ENCODE peak calls at places on chromosomes 1 and 21, in seven cellular contexts. E, R, T, L, C, U and Q are unnamed samples.

GRCh38 chr1:169931795-169932195 is 38.1 kb upstream of the SCYL3 start:
- DNase-seq in E (no peak), R (no peak), T (no peak), L (no peak), C (no peak), U (no peak), Q (no peak)

GRCh38 chr1:96698332-96698983 is 23.1 kb upstream of the PTBP2 start:
- DNase-seq in E (no peak), R (no peak), T (no peak), L (no peak), C (no peak), U (no peak), Q (no peak)

GRCh38 chr1:224632921-224633321 is 16.8 kb downstream of the CNIH3 start:
- DNase-seq in E (peak), R (no peak), T (no peak), L (no peak), C (no peak), U (no peak), Q (no peak)

GRCh38 chr1:12112711-12113161 is 49.6 kb downstream of the TNFRSF8 start:
- DNase-seq in E (no peak), R (no peak), T (no peak), L (no peak), C (no peak), U (no peak), Q (no peak)

GRCh38 chr21:41321211-41321907 is 4.8 kb downstream of the FAM3B start:
- DNase-seq in E (no peak), R (no peak), T (no peak), L (no peak), C (no peak), U (no peak), Q (peak)

GRCh38 chr1:85465099-85465790 is at the start of gene DDAH1:
- DNase-seq in E (peak), R (no peak), T (no peak), L (no peak), C (peak), U (no peak), Q (no peak)

GRCh38 chr21:16075594-16076282 is 346.0 kb downstream of the USP25 start:
- DNase-seq in E (no peak), R (no peak), T (no peak), L (no peak), C (no peak), U (no peak), Q (no peak)

GRCh38 chr1:12039141-12039525 is 19.8 kb downstream of the MIIP start:
- DNase-seq in E (no peak), R (no peak), T (no peak), L (no peak), C (no peak), U (no peak), Q (no peak)

GRCh38 chr1:116923421-116923820 is 13.7 kb downstream of the PTGFRN start:
- DNase-seq in E (no peak), R (no peak), T (no peak), L (no peak), C (no peak), U (no peak), Q (no peak)

GRCh38 chr1:160428053-160428452 is 27.7 kb downstream of the VANGL2 start:
- DNase-seq in E (no peak), R (no peak), T (no peak), L (no peak), C (no peak), U (no peak), Q (no peak)

GRCh38 chr1:66445492-66446181 is 88.3 kb upstream of the SGIP1 start:
- DNase-seq in E (peak), R (peak), T (no peak), L (peak), C (no peak), U (peak), Q (peak)

GRCh38 chr21:44490816-44491215 is 35.5 kb downstream of the LRRC3 start:
- DNase-seq in E (no peak), R (no peak), T (no peak), L (no peak), C (no peak), U (no peak), Q (no peak)

GRCh38 chr1:68377098-68377497 is 72.7 kb downstream of the RPE65 start:
- DNase-seq in E (no peak), R (no peak), T (no peak), L (no peak), C (no peak), U (no peak), Q (no peak)

GRCh38 chr1:99737016-99737415 is 29.4 kb downstream of the FRRS1 start:
- DNase-seq in E (peak), R (no peak), T (no peak), L (no peak), C (peak), U (no peak), Q (no peak)

GRCh38 chr1:152741656-152742055 is 16.2 kb upstream of the KPRP start:
- DNase-seq in E (no peak), R (no peak), T (no peak), L (no peak), C (no peak), U (no peak), Q (no peak)

GRCh38 chr21:26958792-26959191 is 8.1 kb downstream of the ADAMTS5 start:
- DNase-seq in E (no peak), R (no peak), T (no peak), L (no peak), C (no peak), U (no peak), Q (no peak)

GRCh38 chr1:164137273-164137947 is 421.6 kb upstream of the PBX1 start:
- DNase-seq in E (peak), R (no peak), T (no peak), L (no peak), C (no peak), U (no peak), Q (no peak)